ENCODE peak calls at places on chromosomes 12 and 14, in eight cellular contexts. F is heart left ventricle; B is A549; Z is dorsolateral prefrontal cortex; W is left ventricle myocardium inferior; N is body of pancreas; T is cardiac muscle cell; S is CD8-positive, alpha-beta memory T cell. J is an unnamed sample.
A peak's percentile ranks its signal among the peaks of the same experiment; 100 is the strongest.

GRCh38 chr14:63155511-63156189 is 48.6 kb upstream of the RHOJ start:
- DNase-seq in F (no peak), B (peak; percentile 4), Z (no peak), W (no peak), N (no peak), T (no peak), S (no peak), J (no peak)

GRCh38 chr12:56590237-56590830 is 39.8 kb downstream of the BAZ2A start:
- DNase-seq in F (no peak), B (peak; percentile 47), Z (no peak), W (no peak), N (no peak), T (peak; percentile 12), S (no peak), J (no peak)

GRCh38 chr12:103997277-103997900 is 31.7 kb downstream of the TDG start:
- DNase-seq in F (peak; percentile 26), B (no peak), Z (no peak), W (peak; percentile 68), N (no peak), T (peak; percentile 6), S (no peak), J (no peak)

GRCh38 chr14:64232095-64232830 is 61.9 kb downstream of the ESR2 start:
- DNase-seq in F (no peak), B (no peak), Z (no peak), W (no peak), N (no peak), T (no peak), S (no peak), J (no peak)

GRCh38 chr12:123142948-123143752 is 7.7 kb downstream of the PITPNM2 start:
- DNase-seq in F (no peak), B (peak; percentile 70), Z (no peak), W (no peak), N (no peak), T (peak; percentile 16), S (no peak), J (no peak)

GRCh38 chr14:96051642-96052540 is 12.7 kb downstream of the C14orf132 start:
- DNase-seq in F (no peak), B (peak; percentile 27), Z (no peak), W (no peak), N (no peak), T (no peak), S (no peak), J (no peak)

GRCh38 chr12:4051616-4052015 is 178.4 kb upstream of the PARP11 start:
- DNase-seq in F (no peak), B (no peak), Z (no peak), W (no peak), N (no peak), T (no peak), S (no peak), J (no peak)

GRCh38 chr14:105157872-105158271 is 10.7 kb downstream of the JAG2 start:
- DNase-seq in F (no peak), B (no peak), Z (no peak), W (no peak), N (no peak), T (no peak), S (no peak), J (no peak)

GRCh38 chr12:25864287-25864686 is 94.2 kb upstream of the RASSF8 start:
- DNase-seq in F (no peak), B (no peak), Z (no peak), W (no peak), N (no peak), T (no peak), S (no peak), J (no peak)

GRCh38 chr14:62692490-62693106 is 352.7 kb downstream of the KCNH5 start:
- DNase-seq in F (no peak), B (peak; percentile 22), Z (no peak), W (no peak), N (no peak), T (no peak), S (no peak), J (no peak)

GRCh38 chr12:80939231-80939950 is 1.7 kb upstream of the LIN7A start:
- DNase-seq in F (no peak), B (no peak), Z (no peak), W (no peak), N (peak; percentile 2), T (no peak), S (no peak), J (no peak)

GRCh38 chr12:131060011-131060703 is 106.5 kb downstream of the ADGRD1 start:
- DNase-seq in F (peak; percentile 5), B (no peak), Z (peak; percentile 16), W (no peak), N (no peak), T (no peak), S (no peak), J (no peak)

GRCh38 chr14:91330846-91331245 is 86.3 kb upstream of the GPR68 start:
- DNase-seq in F (no peak), B (no peak), Z (no peak), W (no peak), N (no peak), T (no peak), S (no peak), J (no peak)
- H3K27ac ChIP-seq in F (no peak overlapping the region), B (no peak overlapping the region), Z (no peak overlapping the region), W (no peak overlapping the region), N (no peak overlapping the region), T (no peak overlapping the region), S (no peak overlapping the region), J (no peak overlapping the region)

GRCh38 chr14:32509632-32510187 is 180.6 kb downstream of the AKAP6 start:
- DNase-seq in F (peak; percentile 56), B (peak; percentile 88), Z (peak; percentile 85), W (peak; percentile 55), N (peak; percentile 54), T (no peak), S (no peak), J (peak; percentile 85)
- H3K27ac ChIP-seq in F (peak overlapping the region; percentile 88), B (peak overlapping the region; percentile 72), Z (peak overlapping the region; percentile 100), W (peak overlapping the region; percentile 90), N (peak overlapping the region; percentile 34), T (no peak overlapping the region), S (no peak overlapping the region), J (peak overlapping the region; percentile 100)

GRCh38 chr14:89731534-89731933 is 223.0 kb downstream of the EFCAB11 start:
- DNase-seq in F (no peak), B (no peak), Z (no peak), W (no peak), N (no peak), T (no peak), S (no peak), J (no peak)

GRCh38 chr14:89740241-89740640 is 214.3 kb downstream of the EFCAB11 start:
- DNase-seq in F (no peak), B (no peak), Z (no peak), W (no peak), N (no peak), T (no peak), S (no peak), J (no peak)

DNA sequence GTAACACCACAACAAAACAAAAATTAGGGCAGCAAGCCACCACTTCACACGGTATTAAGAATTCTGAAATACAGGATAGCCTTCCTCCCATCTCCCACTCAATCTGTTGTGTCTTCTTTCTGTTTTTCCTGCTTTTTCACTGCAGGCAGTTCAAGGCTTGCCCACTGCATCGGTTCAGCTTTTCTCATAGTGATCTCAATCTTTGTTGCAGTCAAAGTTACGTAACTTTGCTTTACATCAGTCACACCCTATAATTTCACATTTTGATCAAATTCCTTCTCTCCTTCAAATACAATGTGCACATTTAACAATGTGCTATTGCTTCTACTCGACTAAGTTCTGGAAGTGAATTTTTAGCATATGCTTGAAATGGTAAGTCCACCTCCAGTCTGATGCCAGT is 217.7 kb downstream of the EFCAB11 start:
- DNase-seq in F (no peak), B (no peak), Z (no peak), W (no peak), N (no peak), T (no peak), S (no peak), J (no peak)
- H3K27ac ChIP-seq in F (no peak overlapping the region), B (no peak overlapping the region), Z (no peak overlapping the region), W (no peak overlapping the region), N (no peak overlapping the region), T (no peak overlapping the region), S (no peak overlapping the region), J (no peak overlapping the region)

GRCh38 chr12:47326190-47326589 is 246.4 kb upstream of the AMIGO2 start:
- DNase-seq in F (no peak), B (no peak), Z (no peak), W (no peak), N (no peak), T (no peak), S (no peak), J (no peak)

GRCh38 chr12:47323802-47324201 is 244.0 kb upstream of the AMIGO2 start:
- DNase-seq in F (no peak), B (no peak), Z (no peak), W (no peak), N (no peak), T (no peak), S (no peak), J (no peak)

GRCh38 chr12:47328831-47329545 is 249.2 kb upstream of the AMIGO2 start:
- DNase-seq in F (no peak), B (no peak), Z (no peak), W (no peak), N (no peak), T (no peak), S (no peak), J (no peak)
- H3K27ac ChIP-seq in F (no peak overlapping the region), B (no peak overlapping the region), Z (no peak overlapping the region), W (no peak overlapping the region), N (no peak overlapping the region), T (no peak overlapping the region), S (no peak overlapping the region), J (no peak overlapping the region)

GRCh38 chr12:75883241-75883640 is 148.3 kb downstream of the PHLDA1 start:
- DNase-seq in F (no peak), B (no peak), Z (no peak), W (no peak), N (peak; percentile 55), T (no peak), S (no peak), J (no peak)
- H3K27ac ChIP-seq in F (no peak overlapping the region), B (no peak overlapping the region), Z (no peak overlapping the region), W (no peak overlapping the region), N (no peak overlapping the region), T (no peak overlapping the region), S (no peak overlapping the region), J (no peak overlapping the region)

J was measured in substantia nigra.